ENCODE peak calls at places on chromosome 5, in six cellular contexts. C is brain microvascular endothelial cell, Y is OCI-LY7, V is coronary artery, T is left ventricle myocardium inferior, F is skeletal muscle cell. R is an unnamed sample.

GRCh38 chr5:121144764-121145163 is 680.7 kb downstream of the PRR16 start:
- DNase-seq in Y (no peak), V (no peak), T (no peak), F (no peak), C (no peak), R (no peak)

GRCh38 chr5:163387970-163388369 is 49.4 kb upstream of the CCNG1 start:
- DNase-seq in C (no peak), T (no peak), F (no peak), V (no peak), Y (no peak), R (no peak)

GRCh38 chr5:141547488-141547887 is 58.6 kb downstream of the PCDHGC5 start:
- DNase-seq in F (no peak), Y (peak; percentile 39), C (no peak), V (no peak), T (no peak), R (no peak)

GRCh38 chr5:71681282-71681681 is 37.8 kb upstream of the CARTPT start:
- DNase-seq in V (no peak), T (no peak), Y (no peak), C (peak; percentile 12), F (no peak), R (no peak)

GRCh38 chr5:169027456-169028118 is 273.4 kb downstream of the SLIT3 start:
- DNase-seq in V (no peak), C (no peak), Y (no peak), T (no peak), F (no peak), R (no peak)

GRCh38 chr5:113177225-113177624 is 200.6 kb downstream of the DCP2 start:
- DNase-seq in C (no peak), F (no peak), Y (no peak), V (no peak), T (no peak), R (no peak)

GRCh38 chr5:94849821-94850736 is 231.6 kb downstream of the SLF1 start:
- DNase-seq in V (no peak), T (no peak), F (peak; percentile 41), Y (peak; percentile 79), C (peak; percentile 45), R (no peak)

GRCh38 chr5:2747372-2748179 is 3.9 kb downstream of the IRX2 start:
- DNase-seq in T (no peak), C (no peak), F (no peak), Y (no peak), V (peak; percentile 7), R (no peak)

GRCh38 chr5:151093476-151093889 is 12.6 kb upstream of the TNIP1 start:
- DNase-seq in V (no peak), C (peak; percentile 90), Y (no peak), T (no peak), F (peak; percentile 93), R (peak; percentile 60)

GRCh38 chr5:55191165-55191564 is 18.2 kb upstream of the CDC20B start:
- DNase-seq in F (no peak), Y (no peak), T (no peak), V (no peak), C (no peak), R (no peak)

GRCh38 chr5:103565711-103566110 is 3.1 kb upstream of the NUDT12 start:
- DNase-seq in C (no peak), T (no peak), V (no peak), Y (no peak), F (no peak), R (no peak)

GRCh38 chr5:98713027-98713426 is 60.4 kb upstream of the RGMB start:
- DNase-seq in C (no peak), T (no peak), F (peak; percentile 18), V (no peak), Y (no peak), R (no peak)

GRCh38 chr5:104352954-104353353 is 790.4 kb upstream of the NUDT12 start:
- DNase-seq in T (no peak), C (no peak), F (no peak), V (no peak), Y (no peak), R (no peak)

GRCh38 chr5:122229551-122229950 is 82.5 kb upstream of the SNCAIP start:
- DNase-seq in T (no peak), Y (no peak), C (no peak), V (no peak), F (no peak), R (no peak)

GRCh38 chr5:165457854-165458481 is 1952.5 kb downstream of the MAT2B start:
- DNase-seq in C (no peak), T (no peak), F (peak; percentile 1), Y (peak; percentile 1), V (no peak), R (no peak)

GRCh38 chr5:165296401-165297130 is 1791.1 kb downstream of the MAT2B start:
- DNase-seq in V (no peak), F (no peak), T (no peak), C (no peak), Y (no peak), R (no peak)

GRCh38 chr5:107372723-107373487 is 297.8 kb downstream of the EFNA5 start:
- DNase-seq in T (no peak), Y (peak; percentile 42), V (no peak), C (no peak), F (no peak), R (no peak)

GRCh38 chr5:139760066-139761056 is 35.2 kb upstream of the PSD2 start:
- DNase-seq in V (no peak), Y (peak; percentile 48), C (peak; percentile 19), T (no peak), F (no peak), R (no peak)

GRCh38 chr5:2889946-2890475 is 138.5 kb upstream of the IRX2 start:
- DNase-seq in T (no peak), F (no peak), Y (no peak), C (no peak), V (peak; percentile 24), R (no peak)

GRCh38 chr5:109882546-109882945 is 192.8 kb downstream of the MAN2A1 start:
- DNase-seq in T (no peak), Y (no peak), C (no peak), F (no peak), V (no peak), R (no peak)

GRCh38 chr5:123951204-123951977 is 439.4 kb downstream of the CSNK1G3 start:
- DNase-seq in V (no peak), Y (no peak), T (no peak), F (peak; percentile 97), C (peak; percentile 95), R (no peak)

GRCh38 chr5:120779674-120780073 is 315.6 kb downstream of the PRR16 start:
- DNase-seq in Y (no peak), C (no peak), F (no peak), V (no peak), T (no peak), R (no peak)

DNA sequence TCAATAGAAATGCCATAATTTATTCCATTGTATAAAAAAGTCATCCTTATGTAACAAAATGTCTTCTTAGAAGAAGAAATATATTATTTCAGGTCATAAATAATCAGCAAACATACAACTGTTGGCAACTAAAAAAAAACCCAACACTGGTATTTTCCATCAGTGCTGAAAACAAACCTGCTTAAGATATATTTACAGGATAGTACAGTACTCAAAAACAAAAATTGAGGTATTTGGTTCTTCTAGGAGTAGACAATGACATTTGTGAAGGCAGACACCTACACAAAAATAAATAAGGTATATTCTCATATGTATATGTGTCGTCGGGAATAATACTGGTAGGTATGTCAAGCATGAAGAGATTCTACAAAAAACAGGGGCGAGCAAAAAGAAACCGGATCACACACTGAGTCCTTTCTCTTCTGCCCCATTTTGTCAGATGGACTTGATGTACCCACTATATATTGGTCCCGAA is 2.9 kb downstream of the DUSP1 start:
- DNase-seq in Y (no peak), C (no peak), F (no peak), V (no peak), T (no peak), R (no peak)
- H3K4me3 ChIP-seq in Y (no peak overlapping the region), C (peak overlapping the region; percentile 98), F (peak overlapping the region; percentile 79), V (peak overlapping the region; percentile 86), T (peak overlapping the region; percentile 84), R (peak overlapping the region; percentile 68)

DNA sequence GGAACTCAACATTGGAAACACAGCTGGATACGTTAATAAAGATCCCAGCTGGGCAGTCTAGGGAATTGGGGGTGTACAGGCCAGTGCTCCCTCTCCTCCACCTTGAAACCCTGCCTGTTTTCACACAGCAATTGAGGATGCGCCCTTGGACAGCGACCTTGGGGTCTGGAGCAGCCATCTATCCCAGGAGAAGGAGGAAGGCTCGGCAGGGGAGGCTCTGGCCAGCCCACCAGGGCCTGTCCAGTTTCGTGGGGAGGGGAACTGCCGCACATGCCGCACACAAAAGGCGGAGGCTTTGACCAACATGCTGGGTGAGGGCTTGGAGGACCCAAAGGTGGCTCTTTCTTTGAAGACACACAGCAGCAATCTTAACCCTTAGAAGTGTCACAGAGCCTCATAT is 1.4 kb downstream of the COL23A1 start:
- DNase-seq in C (no peak), F (no peak), Y (no peak), T (no peak), V (no peak), R (no peak)
- H3K4me3 ChIP-seq in C (no peak overlapping the region), F (no peak overlapping the region), Y (no peak overlapping the region), T (no peak overlapping the region), V (no peak overlapping the region), R (no peak overlapping the region)

GRCh38 chr5:158837908-158838307 is 261.8 kb downstream of the EBF1 start:
- DNase-seq in T (no peak), C (no peak), F (no peak), Y (no peak), V (no peak), R (no peak)

GRCh38 chr5:158841481-158841880 is 258.2 kb downstream of the EBF1 start:
- DNase-seq in V (no peak), F (no peak), Y (no peak), C (no peak), T (no peak), R (no peak)

GRCh38 chr5:158839638-158840037 is 260.1 kb downstream of the EBF1 start:
- DNase-seq in F (no peak), Y (no peak), T (no peak), C (no peak), V (no peak), R (no peak)

GRCh38 chr5:158840193-158840592 is 259.5 kb downstream of the EBF1 start:
- DNase-seq in V (no peak), Y (no peak), F (no peak), C (no peak), T (no peak), R (no peak)

DNA sequence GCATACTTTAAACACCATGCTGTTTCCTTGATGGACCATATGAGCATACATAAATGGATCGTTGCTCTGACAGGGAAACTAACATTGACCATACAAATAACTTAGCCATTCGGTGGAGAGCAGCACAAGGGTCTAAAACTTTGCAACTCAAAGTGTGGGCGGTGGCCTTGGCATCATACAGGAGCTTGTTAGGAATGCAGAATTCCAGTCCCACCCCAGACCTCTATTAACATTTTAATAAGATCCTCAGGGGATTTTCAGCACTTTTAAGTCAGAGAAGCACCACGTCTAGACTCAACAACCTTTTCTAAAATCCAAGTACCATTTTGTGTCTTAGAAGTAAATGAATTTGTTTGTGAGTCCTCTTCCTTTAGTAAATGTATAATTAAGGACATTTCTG is 260.9 kb downstream of the EBF1 start:
- DNase-seq in Y (no peak), T (no peak), C (no peak), F (no peak), V (no peak), R (no peak)
- H3K4me3 ChIP-seq in Y (no peak overlapping the region), T (no peak overlapping the region), C (no peak overlapping the region), F (no peak overlapping the region), V (no peak overlapping the region), R (no peak overlapping the region)

DNA sequence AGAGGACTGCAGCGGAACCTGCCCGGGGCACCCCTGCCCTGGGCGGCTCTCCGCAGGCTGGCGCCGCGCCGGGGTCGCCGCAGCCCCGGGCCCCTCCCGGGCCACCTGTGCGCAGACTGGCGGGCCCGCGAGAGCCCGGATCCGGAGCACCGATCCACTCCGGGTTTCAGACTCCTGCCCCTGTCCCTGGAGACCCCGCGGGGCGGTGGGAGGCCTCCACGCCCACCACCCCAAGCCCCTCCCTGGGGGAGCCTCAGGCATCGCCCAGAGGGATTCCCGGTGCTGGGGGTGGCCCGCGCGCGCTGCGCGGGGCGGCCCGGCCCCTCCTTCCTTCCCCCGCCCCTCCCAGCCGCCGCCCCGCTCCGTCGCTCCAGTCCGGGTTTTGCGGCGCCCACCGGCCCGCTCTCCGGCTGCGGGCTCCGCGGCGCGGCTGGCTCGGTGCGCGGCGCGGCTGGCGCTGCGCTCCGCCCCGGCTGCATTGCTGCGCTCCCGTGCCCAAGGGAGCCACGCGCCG is at the start of gene UNC5A:
- DNase-seq in F (peak; percentile 5), V (no peak), Y (peak; percentile 47), T (peak; percentile 24), C (peak; percentile 10), R (no peak)
- H3K4me3 ChIP-seq in F (peak within 1 kb of the TSS; percentile 43), V (peak within 1 kb of the TSS; percentile 63), Y (peak within 1 kb of the TSS; percentile 60), T (peak within 1 kb of the TSS; percentile 58), C (peak within 1 kb of the TSS; percentile 24), R (no peak within 1 kb of the TSS)